ENCODE peak calls at places on chromosome 2, in eight cellular contexts. V, M, Q, I, L, S, P and N are unnamed samples.

GRCh38 chr2:207160115-207160514 is 5.6 kb downstream of the KLF7 start:
- DNase-seq in P (no peak), Q (no peak), V (peak; percentile 41), I (no peak), S (no peak), L (no peak), M (no peak), N (no peak)

GRCh38 chr2:143344780-143345179 is 215.6 kb downstream of the ARHGAP15 start:
- DNase-seq in I (no peak), S (no peak), L (no peak), P (no peak), Q (no peak), V (no peak), M (no peak), N (no peak)

GRCh38 chr2:202965810-202966454 is 48.7 kb upstream of the NBEAL1 start:
- DNase-seq in S (no peak), I (no peak), L (no peak), V (peak; percentile 43), M (no peak), P (peak; percentile 22), Q (no peak), N (no peak)

GRCh38 chr2:196334710-196335109 is 163.3 kb upstream of the STK17B start:
- DNase-seq in I (no peak), P (no peak), S (no peak), M (no peak), L (no peak), Q (no peak), V (no peak), N (no peak)

GRCh38 chr2:98533547-98533946 is 74.8 kb downstream of the COA5 start:
- DNase-seq in I (no peak), S (no peak), Q (no peak), P (no peak), V (no peak), L (no peak), M (no peak), N (no peak)

GRCh38 chr2:230807686-230808085 is 57.1 kb upstream of the ITM2C start:
- DNase-seq in P (no peak), Q (no peak), L (no peak), M (no peak), S (no peak), V (no peak), I (no peak), N (no peak)

GRCh38 chr2:96763511-96764252 is 3.0 kb downstream of the CNNM4 start:
- DNase-seq in V (peak; percentile 29), Q (no peak), L (no peak), P (no peak), M (no peak), I (no peak), S (no peak), N (no peak)

GRCh38 chr2:13091463-13091862 is 374.7 kb downstream of the TRIB2 start:
- DNase-seq in M (no peak), Q (no peak), L (no peak), P (no peak), S (no peak), I (no peak), V (peak; percentile 1), N (no peak)

GRCh38 chr2:47373747-47374146 is 29.2 kb upstream of the MSH2 start:
- DNase-seq in M (no peak), I (no peak), V (no peak), P (no peak), L (no peak), S (no peak), Q (no peak), N (no peak)

GRCh38 chr2:25829377-25829704 is 48.9 kb downstream of the ASXL2 start:
- DNase-seq in S (no peak), I (no peak), V (no peak), P (no peak), L (no peak), Q (no peak), M (no peak), N (no peak)

GRCh38 chr2:62382757-62383156 is 123.2 kb downstream of the TMEM17 start:
- DNase-seq in I (no peak), S (no peak), V (peak; percentile 60), M (no peak), L (no peak), Q (no peak), P (no peak), N (no peak)

GRCh38 chr2:177275041-177275440 is 10.5 kb upstream of the NFE2L2 start:
- DNase-seq in M (no peak), V (peak; percentile 72), P (no peak), S (no peak), L (no peak), I (no peak), Q (no peak), N (no peak)

GRCh38 chr2:38505779-38506178 is 96.9 kb downstream of the HNRNPLL start:
- DNase-seq in L (peak; percentile 55), M (no peak), Q (no peak), S (peak; percentile 86), V (peak; percentile 86), P (peak; percentile 45), I (peak; percentile 32), N (no peak)

GRCh38 chr2:107002735-107003134 is 116.8 kb upstream of the ST6GAL2 start:
- DNase-seq in P (peak; percentile 42), V (peak; percentile 48), L (no peak), S (no peak), Q (no peak), M (no peak), I (no peak), N (no peak)